ENCODE peak calls at places on chromosomes 16 and 17, in ten cellular contexts. P is AG04450; G is left ventricle myocardium inferior; I is activated CD8-positive, alpha-beta T cell treated with anti-CD3 and anti-CD28 coated beads for 36 hours; L is upper lobe of left lung; V is cardiac muscle cell; R is ovary; E is lung; A is tibial nerve; Q is left lung. N is an unnamed sample.

GRCh38 chr17:47644324-47644723 is 5.4 kb upstream of the KPNB1 start:
- DNase-seq in P (no peak), G (no peak), I (no peak), L (no peak), V (peak), R (no peak), E (no peak), A (no peak), Q (no peak), N (no peak)

GRCh38 chr17:53449324-53449723 is 373.4 kb upstream of the KIF2B start:
- DNase-seq in P (no peak), G (no peak), I (no peak), L (no peak), V (no peak), R (no peak), E (no peak), A (no peak), Q (no peak), N (no peak)

GRCh38 chr17:77723909-77724875 is 234.3 kb upstream of the TNRC6C start:
- DNase-seq in P (no peak), G (no peak), I (no peak), L (no peak), V (no peak), R (no peak), E (no peak), A (no peak), Q (no peak), N (no peak)

GRCh38 chr17:12940699-12941098 is 77.1 kb downstream of the ELAC2 start:
- DNase-seq in P (no peak), G (no peak), I (no peak), L (no peak), V (no peak), R (no peak), E (no peak), A (no peak), Q (no peak), N (no peak)

GRCh38 chr17:58487589-58488427 is at the start of gene HSF5:
- DNase-seq in P (no peak), G (peak), I (peak), L (peak), V (peak), R (peak), E (no peak), A (no peak), Q (peak), N (no peak)

GRCh38 chr16:53960050-53960812 is 256.3 kb downstream of the FTO start:
- DNase-seq in P (no peak), G (no peak), I (no peak), L (no peak), V (no peak), R (no peak), E (no peak), A (no peak), Q (no peak), N (no peak)

GRCh38 chr17:732788-733720 is 658 bp downstream of the TLCD3A start:
- DNase-seq in P (no peak), G (peak), I (peak), L (no peak), V (peak), R (peak), E (peak), A (no peak), Q (peak), N (no peak)

GRCh38 chr17:36918260-36918691 is 19.0 kb upstream of the LHX1 start:
- DNase-seq in P (no peak), G (no peak), I (peak), L (no peak), V (peak), R (no peak), E (no peak), A (no peak), Q (no peak), N (no peak)

GRCh38 chr17:50297407-50297865 is 23.2 kb downstream of the TMEM92 start:
- DNase-seq in P (no peak), G (peak), I (peak), L (no peak), V (peak), R (peak), E (peak), A (peak), Q (peak), N (peak)

GRCh38 chr16:9428355-9429005 is 337.0 kb downstream of the HAPSTR1 start:
- DNase-seq in P (no peak), G (no peak), I (no peak), L (no peak), V (no peak), R (no peak), E (no peak), A (no peak), Q (no peak), N (no peak)

DNA sequence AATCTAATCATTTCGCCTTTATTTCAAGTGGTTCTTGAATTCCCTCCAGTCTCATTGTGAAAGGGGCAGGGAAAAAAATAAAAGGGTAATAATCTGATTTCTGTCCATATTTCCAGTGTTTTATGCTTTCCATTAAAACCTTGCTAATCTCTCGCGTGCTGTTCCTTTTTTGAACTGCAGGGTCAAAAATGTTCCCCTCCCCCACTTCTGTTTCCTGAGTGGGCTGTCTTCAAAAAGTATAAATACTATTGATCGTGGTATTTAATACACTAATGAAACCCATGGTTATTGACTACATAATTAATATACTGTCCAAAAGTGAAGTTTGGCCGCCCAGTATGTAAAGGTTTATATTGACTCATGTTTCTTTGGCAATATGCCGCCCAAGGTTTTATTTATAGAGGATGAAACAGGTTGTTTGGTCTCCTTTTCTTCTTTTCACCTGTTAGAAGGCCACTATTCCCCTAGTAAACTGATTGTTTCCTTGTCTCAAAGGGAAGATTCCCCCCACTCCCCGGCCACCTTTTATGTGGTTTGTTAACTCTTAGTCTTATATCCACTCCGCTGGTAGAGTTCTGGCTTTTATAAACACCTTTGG is 69.7 kb downstream of the RPA1 start:
- DNase-seq in P (no peak), G (no peak), I (no peak), L (no peak), V (no peak), R (no peak), E (no peak), A (no peak), Q (no peak), N (no peak)
- TF ChIP-seq CTCF in P (peak), G (no peak), I (no peak), L (no peak), V (peak), R (no peak), E (no peak), A (no peak), Q (no peak), N (no peak)

DNA sequence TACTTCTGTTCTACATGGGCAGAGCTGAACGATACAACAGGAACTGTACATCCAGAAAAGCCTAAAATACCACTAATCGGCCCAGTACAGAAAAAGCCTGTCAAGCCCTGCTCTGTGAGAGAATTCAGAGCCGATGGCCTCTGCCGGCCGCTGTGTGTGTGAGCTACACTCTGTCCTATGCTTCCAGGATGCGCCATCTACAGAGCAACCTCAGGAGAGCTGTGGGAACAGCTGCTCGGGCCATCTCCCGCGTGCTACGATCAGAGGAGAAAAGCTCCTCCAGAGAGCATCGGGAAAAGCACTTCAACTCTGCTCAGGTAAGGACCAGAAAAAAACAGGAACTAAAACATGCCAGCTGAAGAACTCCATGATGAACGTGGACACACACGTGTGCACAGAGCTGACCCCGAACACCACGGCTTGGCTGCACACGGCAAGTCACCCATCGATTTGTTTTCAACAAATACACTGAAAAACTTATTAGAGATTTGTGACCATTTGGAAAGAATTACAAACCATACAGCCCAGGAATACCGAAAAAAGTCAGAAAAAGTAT is 115.9 kb downstream of the ANKRD11 start:
- DNase-seq in P (no peak), G (no peak), I (no peak), L (no peak), V (no peak), R (no peak), E (no peak), A (no peak), Q (no peak), N (no peak)
- TF ChIP-seq CTCF in P (no peak), G (peak), I (no peak), L (no peak), V (no peak), R (no peak), E (no peak), A (no peak), Q (no peak), N (no peak)

DNA sequence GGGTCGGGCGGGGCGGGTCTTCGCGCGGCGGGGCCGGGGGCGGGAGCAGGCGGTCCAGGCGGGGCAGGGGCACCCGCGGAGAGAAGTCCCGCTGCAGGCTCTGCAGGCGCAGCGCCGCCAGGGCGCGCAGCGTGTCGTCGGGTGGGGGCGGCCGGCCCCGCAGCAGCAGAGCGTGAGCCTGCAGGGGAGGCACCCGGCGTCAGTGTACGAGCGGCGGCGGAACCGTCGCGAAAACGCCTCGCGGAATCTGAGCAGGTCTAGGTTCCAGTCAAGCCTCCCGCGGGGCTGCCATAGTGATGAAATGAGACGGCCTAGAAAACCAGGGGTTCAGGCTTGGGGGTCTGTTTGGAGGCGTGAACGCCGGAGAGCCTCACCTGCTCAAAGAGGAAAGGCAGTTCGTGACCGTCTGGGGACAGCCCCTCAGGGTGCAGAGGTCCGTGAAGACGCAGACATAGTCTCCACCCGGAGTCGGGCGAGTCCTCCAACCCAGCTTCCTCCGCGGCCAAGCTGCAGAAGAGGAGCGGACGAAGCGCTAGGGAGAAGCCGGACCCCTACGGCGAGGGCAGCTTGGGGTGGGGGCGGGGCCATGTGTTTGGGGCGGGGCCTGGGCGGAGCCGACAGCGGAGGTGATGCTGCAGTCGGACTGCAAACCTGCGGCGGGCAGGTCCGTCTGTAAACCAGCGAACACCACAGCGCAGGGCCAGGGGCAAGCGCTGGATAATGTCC is 6.4 kb downstream of the PLEKHH3 start:
- DNase-seq in P (no peak), G (no peak), I (peak), L (peak), V (no peak), R (no peak), E (no peak), A (no peak), Q (no peak), N (no peak)
- TF ChIP-seq CTCF in P (no peak), G (no peak), I (no peak), L (no peak), V (no peak), R (no peak), E (no peak), A (no peak), Q (no peak), N (no peak)

DNA sequence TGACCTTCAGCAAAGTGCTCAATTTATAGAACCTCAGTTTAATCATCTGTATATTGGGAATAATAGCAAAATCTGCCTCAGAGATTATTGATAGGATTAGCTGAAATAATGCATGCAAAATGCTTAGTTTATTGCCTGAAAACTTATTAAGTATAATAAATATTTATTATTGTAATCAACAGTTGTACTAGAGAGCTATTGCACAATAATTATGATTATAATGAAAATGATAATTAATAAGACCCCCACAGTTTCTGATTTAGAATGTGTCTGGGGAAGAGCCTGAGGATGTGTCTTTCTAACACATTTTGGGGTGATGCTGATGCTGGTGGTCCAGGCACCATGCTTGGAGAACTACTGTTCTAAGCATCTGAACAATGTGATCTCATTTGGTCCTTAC is 419.6 kb downstream of the NPIPA7 start:
- DNase-seq in P (no peak), G (no peak), I (no peak), L (no peak), V (no peak), R (no peak), E (no peak), A (no peak), Q (no peak), N (no peak)
- TF ChIP-seq CTCF in P (no peak), G (no peak), I (no peak), L (no peak), V (no peak), R (no peak), E (no peak), A (no peak), Q (no peak), N (no peak)

GRCh38 chr17:59748591-59748990 is 41.1 kb downstream of the VMP1 start:
- DNase-seq in P (no peak), G (no peak), I (no peak), L (no peak), V (no peak), R (no peak), E (no peak), A (no peak), Q (no peak), N (no peak)

GRCh38 chr17:59745040-59745439 is 37.6 kb downstream of the VMP1 start:
- DNase-seq in P (no peak), G (no peak), I (no peak), L (no peak), V (no peak), R (no peak), E (no peak), A (no peak), Q (no peak), N (no peak)

GRCh38 chr17:59751955-59752413 is 44.5 kb downstream of the VMP1 start:
- DNase-seq in P (no peak), G (no peak), I (no peak), L (no peak), V (no peak), R (no peak), E (no peak), A (no peak), Q (no peak), N (no peak)

GRCh38 chr17:59743842-59744241 is 36.4 kb downstream of the VMP1 start:
- DNase-seq in P (no peak), G (no peak), I (no peak), L (no peak), V (no peak), R (no peak), E (no peak), A (no peak), Q (no peak), N (no peak)

GRCh38 chr17:59746849-59747445 is 39.5 kb downstream of the VMP1 start:
- DNase-seq in P (no peak), G (no peak), I (no peak), L (no peak), V (peak), R (no peak), E (no peak), A (no peak), Q (no peak), N (no peak)
- TF ChIP-seq CTCF in P (peak), G (peak), I (peak), L (peak), V (peak), R (no peak), E (peak), A (peak), Q (peak), N (no peak)

GRCh38 chr17:55303701-55304145 is 39.0 kb downstream of the HLF start:
- DNase-seq in P (no peak), G (no peak), I (no peak), L (no peak), V (peak), R (no peak), E (no peak), A (no peak), Q (no peak), N (no peak)
- TF ChIP-seq CTCF in P (peak), G (no peak), I (no peak), L (no peak), V (peak), R (no peak), E (no peak), A (no peak), Q (no peak), N (no peak)

DNA sequence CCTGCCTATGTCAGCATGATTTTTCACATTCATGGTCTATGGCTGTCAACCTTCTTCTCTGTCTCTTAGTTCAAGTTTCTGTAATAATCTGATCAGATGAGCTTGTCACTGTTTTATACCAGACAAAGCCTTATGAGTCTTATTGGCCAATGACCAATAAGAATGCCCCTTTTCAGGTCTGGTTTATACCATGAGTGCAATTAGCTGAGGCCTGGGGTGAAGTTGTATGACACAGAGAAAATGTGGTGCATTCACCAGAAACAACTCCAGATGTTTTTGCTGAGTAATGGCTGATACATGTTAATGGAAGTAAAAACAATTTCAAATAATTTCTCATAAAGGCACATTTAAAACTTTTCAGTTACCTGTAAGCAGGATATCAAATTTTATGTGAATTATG is 218.6 kb upstream of the CDH8 start:
- DNase-seq in P (no peak), G (no peak), I (no peak), L (no peak), V (no peak), R (no peak), E (no peak), A (no peak), Q (no peak), N (no peak)
- TF ChIP-seq CTCF in P (no peak), G (no peak), I (no peak), L (no peak), V (no peak), R (no peak), E (no peak), A (no peak), Q (no peak), N (no peak)

DNA sequence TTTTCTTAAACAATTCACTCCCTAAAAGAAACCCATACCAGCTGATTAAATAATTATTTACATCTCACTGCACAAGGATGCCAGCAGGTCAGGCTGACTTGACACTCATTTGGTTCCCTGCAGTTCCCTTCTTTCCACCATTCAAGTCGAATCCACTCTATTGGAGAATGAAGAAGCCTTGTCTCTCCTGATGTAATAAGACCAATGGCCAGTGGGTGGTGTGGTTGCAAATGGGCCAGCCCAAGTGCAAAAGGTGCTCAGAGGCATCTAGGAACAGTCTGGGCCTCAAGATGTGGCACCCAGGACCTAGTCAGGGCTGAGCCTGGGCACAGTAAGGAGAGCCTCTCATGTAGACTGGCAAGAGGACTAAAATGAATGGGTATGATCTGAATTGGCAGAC is 9.3 kb downstream of the C16orf78 start:
- DNase-seq in P (no peak), G (no peak), I (peak), L (no peak), V (no peak), R (no peak), E (no peak), A (no peak), Q (no peak), N (no peak)
- TF ChIP-seq CTCF in P (no peak), G (no peak), I (no peak), L (no peak), V (peak), R (no peak), E (no peak), A (no peak), Q (no peak), N (no peak)

GRCh38 chr16:85918436-85918835 is 19.5 kb downstream of the IRF8 start:
- DNase-seq in P (no peak), G (no peak), I (no peak), L (peak), V (no peak), R (no peak), E (no peak), A (no peak), Q (no peak), N (no peak)

GRCh38 chr16:85915125-85915845 is 16.3 kb downstream of the IRF8 start:
- DNase-seq in P (no peak), G (no peak), I (no peak), L (no peak), V (no peak), R (no peak), E (no peak), A (no peak), Q (no peak), N (no peak)

GRCh38 chr16:85916141-85916890 is 17.4 kb downstream of the IRF8 start:
- DNase-seq in P (no peak), G (peak), I (no peak), L (peak), V (peak), R (no peak), E (peak), A (no peak), Q (no peak), N (no peak)

GRCh38 chr16:85917959-85918358 is 19.0 kb downstream of the IRF8 start:
- DNase-seq in P (no peak), G (no peak), I (no peak), L (no peak), V (no peak), R (no peak), E (no peak), A (no peak), Q (no peak), N (no peak)

DNA sequence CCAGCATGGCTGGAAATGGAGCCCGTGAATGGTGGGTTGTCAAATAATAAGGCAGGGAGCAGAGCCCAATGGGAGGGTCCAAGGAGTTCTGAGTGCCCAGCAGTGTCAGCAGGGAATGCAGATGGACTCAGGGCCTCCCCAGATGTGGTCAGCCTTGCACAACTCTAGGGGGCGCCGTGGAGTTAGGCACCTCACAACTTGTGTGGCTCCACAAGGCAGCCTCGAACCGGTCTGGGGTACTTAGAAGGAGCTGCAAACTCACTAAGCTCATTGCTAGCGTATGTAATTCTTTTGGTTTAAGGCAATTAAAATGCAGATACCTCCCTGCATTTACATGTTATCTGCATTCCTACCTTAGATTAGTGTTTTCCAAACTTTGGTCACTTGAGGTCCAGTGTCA is 18.1 kb downstream of the IRF8 start:
- DNase-seq in P (no peak), G (no peak), I (no peak), L (no peak), V (no peak), R (no peak), E (no peak), A (no peak), Q (no peak), N (no peak)
- TF ChIP-seq CTCF in P (no peak), G (no peak), I (peak), L (no peak), V (peak), R (no peak), E (no peak), A (no peak), Q (no peak), N (no peak)